ENCODE peak calls at places on chromosomes 1 and 21, in nine cellular contexts. N is astrocyte of the spinal cord, M is left lung, W is Caco-2, J is BJ, O is prostate gland, F is tibial nerve, T is cardiac muscle cell, K is foreskin fibroblast. A is an unnamed sample.

GRCh38 chr1:238562376-238562775 is 671.7 kb upstream of the ZP4 start:
- DNase-seq in O (no peak), J (peak), T (peak), W (no peak), M (no peak), N (peak), K (no peak), F (no peak), A (no peak)

GRCh38 chr1:6860401-6860800 is 75.1 kb downstream of the CAMTA1 start:
- DNase-seq in W (no peak), K (peak), O (no peak), J (no peak), F (no peak), T (peak), M (no peak), N (no peak), A (no peak)

GRCh38 chr1:156641761-156642264 is at the start of gene BCAN:
- DNase-seq in W (no peak), M (no peak), T (peak), N (no peak), J (no peak), O (no peak), K (peak), F (no peak), A (no peak)

GRCh38 chr1:186374313-186375151 is 521 bp downstream of the TPR start:
- DNase-seq in T (peak), J (no peak), F (peak), M (no peak), N (no peak), W (peak), K (peak), O (peak), A (peak)

GRCh38 chr1:162349635-162350330 is 26.9 kb downstream of the SPATA46 start:
- DNase-seq in T (peak), O (no peak), N (peak), J (peak), K (peak), W (peak), F (no peak), M (no peak), A (no peak)

GRCh38 chr1:54152696-54153095 is at the start of gene CDCP2:
- DNase-seq in F (no peak), N (no peak), T (no peak), J (no peak), O (no peak), M (no peak), K (no peak), W (no peak), A (no peak)

GRCh38 chr1:2801535-2802291 is at the start of gene TTC34:
- DNase-seq in W (no peak), J (no peak), T (no peak), N (no peak), F (no peak), M (peak), O (no peak), K (no peak), A (no peak)

GRCh38 chr1:31937300-31938183 is 626 bp downstream of the PTP4A2 start:
- DNase-seq in K (peak), O (peak), J (no peak), N (peak), F (peak), M (peak), W (peak), T (peak), A (no peak)

GRCh38 chr1:55374801-55375616 is 159.8 kb upstream of the USP24 start:
- DNase-seq in K (peak), W (no peak), O (no peak), J (no peak), M (no peak), T (no peak), F (peak), N (no peak), A (no peak)

GRCh38 chr1:10941891-10942541 is 70.4 kb upstream of the TARDBP start:
- DNase-seq in N (peak), T (peak), M (peak), K (no peak), O (peak), F (peak), J (no peak), W (no peak), A (no peak)

GRCh38 chr1:223500560-223501425 is 107.6 kb downstream of the CCDC185 start:
- DNase-seq in N (peak), M (no peak), T (peak), F (no peak), W (no peak), K (peak), J (peak), O (peak), A (no peak)

GRCh38 chr1:37064059-37064458 is 29.7 kb upstream of the GRIK3 start:
- DNase-seq in J (no peak), F (no peak), M (no peak), W (no peak), T (no peak), N (no peak), K (no peak), O (no peak), A (no peak)

GRCh38 chr1:25703041-25703440 is 86.5 kb downstream of the MAN1C1 start:
- DNase-seq in M (no peak), O (no peak), K (no peak), W (no peak), N (no peak), T (no peak), F (no peak), J (no peak), A (no peak)

GRCh38 chr1:218945050-218945449 is 228.6 kb upstream of the LYPLAL1 start:
- DNase-seq in M (no peak), J (no peak), T (peak), F (no peak), O (no peak), K (peak), W (no peak), N (peak), A (no peak)

GRCh38 chr1:108892356-108893140 is 15.8 kb downstream of the GPSM2 start:
- DNase-seq in T (no peak), W (no peak), K (no peak), O (no peak), M (no peak), N (peak), J (no peak), F (no peak), A (no peak)
- H3K4me3 ChIP-seq in T (no peak), W (no peak), K (no peak), O (no peak), M (no peak), N (no peak), J (no peak), F (no peak), A (no peak)

GRCh38 chr1:160161965-160162705 is 10.7 kb downstream of the ATP1A4 start:
- DNase-seq in T (peak), W (no peak), O (no peak), J (no peak), M (no peak), K (no peak), F (no peak), N (peak), A (no peak)

GRCh38 chr1:160162936-160163335 is 11.5 kb downstream of the ATP1A4 start:
- DNase-seq in N (no peak), W (no peak), M (no peak), T (no peak), O (no peak), J (no peak), K (no peak), F (no peak), A (no peak)

GRCh38 chr1:160164121-160164520 is 12.7 kb downstream of the ATP1A4 start:
- DNase-seq in N (no peak), O (no peak), T (no peak), J (no peak), M (no peak), F (no peak), W (no peak), K (no peak), A (no peak)

GRCh38 chr1:160166459-160166858 is 15.1 kb downstream of the ATP1A4 start:
- DNase-seq in O (no peak), N (no peak), M (no peak), J (no peak), T (no peak), K (no peak), F (no peak), W (no peak), A (no peak)

DNA sequence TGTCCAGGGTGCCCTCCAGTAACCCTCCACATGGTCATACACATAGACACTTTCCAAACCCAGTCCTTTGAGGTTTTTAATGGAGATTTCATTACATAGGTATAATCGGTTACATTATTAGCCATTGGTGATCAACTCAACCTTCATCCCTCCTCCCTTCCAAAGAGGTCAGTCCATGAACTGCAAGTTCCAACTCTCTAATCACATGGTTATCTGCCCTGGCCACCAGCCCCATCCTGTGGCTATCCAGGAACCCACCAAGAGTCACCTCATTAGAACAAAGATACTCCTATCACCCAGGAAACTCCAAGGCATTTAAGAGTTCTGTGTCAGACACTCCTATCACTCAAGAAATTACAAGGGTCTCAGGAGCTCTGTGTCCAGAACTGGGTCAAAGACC is 12.2 kb downstream of the ATP1A4 start:
- DNase-seq in M (no peak), W (no peak), J (no peak), K (no peak), O (no peak), N (no peak), T (no peak), F (no peak), A (no peak)
- TF ChIP-seq CTCF in M (no peak), W (peak), J (peak), K (peak), O (no peak), N (no peak), T (no peak), F (no peak), A (peak)

DNA sequence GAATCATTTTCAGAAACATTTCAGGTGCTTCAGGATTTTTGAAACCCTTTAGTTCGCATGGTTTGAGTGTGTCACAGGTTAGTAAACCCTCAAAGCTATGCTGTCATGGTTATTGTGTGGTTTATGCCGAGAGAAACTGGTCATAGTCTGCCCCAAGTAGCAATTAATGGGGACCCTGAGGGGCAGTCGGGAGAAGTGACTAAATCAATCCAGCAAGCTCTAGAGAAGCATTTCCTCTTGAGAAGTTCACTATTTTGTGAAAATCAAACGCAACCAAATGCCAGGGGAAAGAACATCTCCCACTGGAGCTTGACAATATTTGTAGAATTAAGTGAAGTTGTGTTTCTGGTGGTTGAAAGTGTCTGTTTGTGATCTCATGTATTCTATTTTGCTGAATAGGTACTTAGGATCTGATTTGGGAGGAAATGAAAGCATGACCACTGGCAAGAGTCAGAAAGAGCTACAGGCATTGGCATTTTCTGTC is 63.0 kb upstream of the BACH1 start:
- DNase-seq in J (no peak), T (no peak), K (no peak), W (no peak), F (no peak), O (no peak), M (no peak), N (no peak), A (no peak)
- H3K4me3 ChIP-seq in J (no peak), T (no peak), K (no peak), W (no peak), F (no peak), O (no peak), M (no peak), N (no peak), A (no peak)

GRCh38 chr1:246930830-246931548 is 759 bp downstream of the AHCTF1 start:
- DNase-seq in O (peak), M (peak), J (no peak), W (peak), K (peak), N (peak), T (peak), F (peak), A (no peak)

GRCh38 chr1:246933893-246934292 is 2.1 kb upstream of the AHCTF1 start:
- DNase-seq in J (no peak), K (no peak), F (no peak), W (no peak), N (no peak), O (no peak), M (no peak), T (no peak), A (no peak)

GRCh38 chr1:246932366-246932700 is 585 bp upstream of the AHCTF1 start:
- DNase-seq in K (no peak), M (no peak), T (no peak), J (no peak), F (no peak), W (no peak), O (no peak), N (no peak), A (no peak)

GRCh38 chr1:246934777-246935176 is 3.0 kb upstream of the AHCTF1 start:
- DNase-seq in M (no peak), J (no peak), T (no peak), F (no peak), W (no peak), O (no peak), N (no peak), K (no peak), A (no peak)

DNA sequence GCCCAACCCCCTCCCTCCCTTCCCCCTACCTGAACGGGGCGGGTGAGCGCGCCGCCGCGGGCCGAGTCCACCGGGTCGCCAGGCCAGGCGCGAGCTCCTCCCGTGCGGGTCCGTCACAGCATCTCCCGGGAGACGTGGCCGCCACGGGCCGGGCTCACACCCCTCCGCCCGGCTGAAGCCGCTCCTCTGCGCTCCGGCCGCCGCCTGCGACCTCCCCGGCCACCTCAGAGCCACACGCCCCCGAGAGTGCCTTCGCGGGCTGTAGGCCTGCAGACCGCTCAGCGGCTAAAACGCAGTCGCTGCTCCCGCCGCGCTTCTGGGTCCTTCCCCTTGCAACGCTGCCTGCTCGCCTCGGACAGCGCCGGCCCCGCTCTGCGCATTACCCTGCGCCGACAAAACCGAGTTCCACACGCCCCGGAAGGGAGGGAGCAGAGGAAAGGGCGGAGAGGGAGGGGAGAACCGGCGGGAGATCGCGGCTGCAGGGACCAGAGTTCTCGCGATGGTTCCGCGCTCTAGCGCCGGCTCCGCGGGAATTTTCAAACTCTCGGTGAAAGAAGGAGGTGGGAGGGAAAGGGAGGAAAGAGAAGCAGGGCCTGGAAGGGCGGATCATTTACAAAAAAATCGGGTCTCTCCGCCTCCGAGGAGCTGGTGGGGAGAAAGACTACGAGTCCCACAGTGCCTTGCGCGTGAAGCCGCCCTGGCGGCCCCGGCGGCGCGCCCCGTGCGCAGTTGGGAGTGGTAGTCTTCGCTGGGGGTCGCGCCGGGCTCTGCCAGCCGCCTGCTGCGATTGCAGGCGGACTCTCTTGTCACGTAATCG is at the start of gene AHCTF1:
- DNase-seq in J (peak), T (peak), N (peak), F (peak), W (peak), O (peak), M (peak), K (peak), A (peak)
- TF ChIP-seq CTCF in J (no peak), T (no peak), N (no peak), F (peak), W (no peak), O (peak), M (peak), K (no peak), A (no peak)

DNA sequence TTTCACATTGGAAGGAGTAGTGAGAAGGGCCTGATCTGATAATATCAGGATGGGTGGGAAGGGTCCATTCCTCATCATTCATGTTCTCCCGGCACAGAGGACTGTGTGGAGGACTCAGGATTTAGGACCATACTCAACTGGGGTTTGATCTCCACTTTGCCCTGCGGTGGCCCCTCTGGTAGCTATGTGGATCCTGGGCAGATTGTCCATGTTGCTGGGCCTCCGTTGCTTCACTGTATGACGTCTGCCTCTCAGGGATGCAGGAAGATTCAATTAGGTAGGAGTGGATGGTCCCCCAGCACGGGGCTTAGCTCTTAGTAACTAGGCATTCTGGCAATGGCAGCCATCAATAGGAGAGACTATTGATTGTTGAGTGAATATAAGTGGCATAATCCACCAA is 2.3 kb downstream of the ETS2 start:
- DNase-seq in O (no peak), T (no peak), F (no peak), M (no peak), J (no peak), W (no peak), N (no peak), K (no peak), A (no peak)
- H3K4me3 ChIP-seq in O (peak), T (peak), F (peak), M (peak), J (peak), W (peak), N (peak), K (peak), A (no peak)

GRCh38 chr1:1784933-1785332 is 6.7 kb upstream of the NADK start:
- DNase-seq in K (no peak), M (no peak), N (no peak), O (no peak), W (no peak), J (no peak), T (no peak), F (no peak), A (no peak)

GRCh38 chr1:1788136-1788535 is 9.9 kb upstream of the NADK start:
- DNase-seq in F (no peak), O (no peak), K (no peak), N (no peak), M (no peak), W (no peak), J (no peak), T (no peak), A (no peak)

GRCh38 chr1:1785666-1786065 is 7.4 kb upstream of the NADK start:
- DNase-seq in T (no peak), W (no peak), N (no peak), F (no peak), M (no peak), O (no peak), K (no peak), J (no peak), A (no peak)

GRCh38 chr1:1787206-1787605 is 8.9 kb upstream of the NADK start:
- DNase-seq in J (no peak), T (no peak), O (no peak), F (no peak), M (no peak), K (no peak), W (no peak), N (no peak), A (no peak)

DNA sequence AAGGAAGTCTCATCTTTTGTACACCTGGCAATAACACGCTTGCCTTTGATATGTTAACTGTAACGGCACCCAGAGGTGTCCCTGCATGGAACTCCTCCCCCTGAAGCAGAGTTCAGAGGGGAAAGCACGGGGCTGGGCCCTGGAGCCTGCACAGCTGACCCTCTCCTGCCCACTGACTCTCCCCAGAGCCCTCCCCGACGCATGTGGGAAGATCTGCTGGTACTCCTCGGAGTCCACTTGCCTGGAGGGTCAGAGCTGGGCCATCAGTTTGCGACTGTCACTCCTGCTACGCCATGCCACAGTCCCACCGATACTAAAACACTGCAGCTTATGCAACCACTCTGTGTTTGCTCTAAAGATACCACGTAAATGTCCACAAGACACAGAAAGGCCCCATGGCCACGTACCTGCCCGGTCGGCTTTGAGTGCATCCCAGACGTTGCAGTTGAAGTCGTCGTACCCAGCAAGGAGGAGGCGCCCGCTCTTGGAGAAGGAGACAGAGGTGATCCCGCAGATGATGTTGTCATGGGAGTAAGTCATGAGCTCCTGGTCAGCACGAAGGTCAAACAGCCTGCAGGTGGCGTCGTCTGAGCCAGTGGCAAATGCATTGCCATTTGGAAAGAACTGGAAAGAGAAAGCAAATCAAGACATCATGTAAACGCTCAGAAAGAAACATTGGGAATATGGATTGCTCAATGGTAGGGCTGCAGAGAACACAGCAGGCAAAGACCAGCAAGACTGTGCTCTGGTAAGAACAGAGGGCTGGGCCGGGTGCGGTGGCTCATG is 10.6 kb upstream of the NADK start:
- DNase-seq in M (no peak), O (no peak), J (no peak), K (no peak), T (peak), N (peak), F (no peak), W (no peak), A (no peak)
- TF ChIP-seq CTCF in M (no peak), O (peak), J (peak), K (peak), T (peak), N (peak), F (no peak), W (peak), A (peak)

DNA sequence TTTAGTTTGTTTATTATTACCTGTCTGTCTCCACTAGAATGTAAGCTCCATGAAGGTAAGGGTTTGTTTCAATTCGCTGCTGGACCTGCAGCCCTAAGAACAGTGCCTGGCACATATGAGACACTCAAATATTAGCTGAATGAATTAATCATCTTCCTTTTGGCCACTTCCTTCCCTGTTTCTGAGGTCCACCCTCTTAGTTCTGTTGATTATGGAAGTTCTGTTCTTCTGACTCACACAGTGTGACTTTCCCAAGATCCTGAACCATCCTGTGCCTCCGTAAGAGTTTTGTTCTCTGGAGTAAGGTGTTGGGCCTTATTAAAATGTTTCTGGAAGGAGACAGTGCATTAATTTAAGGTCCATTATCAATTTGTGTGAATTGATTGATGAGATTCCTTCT is 40.5 kb upstream of the GJA5 start:
- DNase-seq in T (no peak), F (no peak), W (no peak), N (no peak), O (no peak), M (no peak), J (no peak), K (no peak), A (no peak)
- H3K4me3 ChIP-seq in T (no peak), F (no peak), W (no peak), N (no peak), O (no peak), M (no peak), J (no peak), K (no peak), A (no peak)

GRCh38 chr1:29709711-29710169 is 473.4 kb downstream of the PTPRU start:
- DNase-seq in K (peak), W (no peak), M (no peak), N (no peak), F (no peak), J (no peak), T (peak), O (peak), A (no peak)
- TF ChIP-seq CTCF in K (no peak), W (no peak), M (no peak), N (no peak), F (no peak), J (no peak), T (no peak), O (no peak), A (no peak)